ENCODE peak calls at places on chromosome 2, in eight cellular contexts. Z is mesenteric fat pad; S is HEK293T; M is HS-27A; P is nephron progenitor cell; E is fibroblast of mammary gland; W is K562; D is activated CD4-positive, alpha-beta memory T cell treated with anti-CD3 and anti-CD28 coated beads, Interleukin-2, amount 10 ng/mL, durations not matched to agents 7 days and 5 days. R is an unnamed sample.

GRCh38 chr2:88765154-88765948 is 73.9 kb downstream of the RPIA start:
- DNase-seq in Z (peak), P (peak), S (no peak), D (peak), E (peak), W (no peak), M (peak), R (peak)

GRCh38 chr2:95015261-95015918 is 10.1 kb upstream of the MAL start:
- DNase-seq in M (no peak), S (no peak), D (no peak), Z (no peak), E (no peak), P (no peak), W (no peak), R (no peak)

GRCh38 chr2:19649785-19650380 is 251.9 kb downstream of the TTC32 start:
- DNase-seq in S (no peak), W (no peak), P (no peak), M (peak), E (peak), Z (no peak), D (no peak), R (no peak)

GRCh38 chr2:180015951-180016709 is 9.0 kb upstream of the CWC22 start:
- DNase-seq in P (no peak), Z (no peak), M (peak), W (no peak), D (no peak), E (peak), S (no peak), R (no peak)

GRCh38 chr2:45925636-45926350 is 274.3 kb downstream of the PRKCE start:
- DNase-seq in D (no peak), S (no peak), M (no peak), E (no peak), W (no peak), Z (no peak), P (no peak), R (no peak)

GRCh38 chr2:37985333-37985732 is 60.2 kb downstream of the RMDN2 start:
- DNase-seq in Z (no peak), P (no peak), S (no peak), W (no peak), D (no peak), M (no peak), E (peak), R (no peak)

GRCh38 chr2:106565599-106565998 is 78.4 kb downstream of the CD8B2 start:
- DNase-seq in M (no peak), E (no peak), W (no peak), D (no peak), S (no peak), Z (no peak), P (no peak), R (no peak)

GRCh38 chr2:102788216-102788879 is 26.5 kb downstream of the TMEM182 start:
- DNase-seq in P (no peak), Z (no peak), W (no peak), M (no peak), D (no peak), S (no peak), E (no peak), R (no peak)

GRCh38 chr2:37675006-37675405 is 3.6 kb upstream of the CDC42EP3 start:
- DNase-seq in S (no peak), D (no peak), Z (no peak), M (no peak), W (no peak), E (no peak), P (no peak), R (no peak)

GRCh38 chr2:241967096-241967495 is 97.6 kb downstream of the RTP5 start:
- DNase-seq in S (no peak), W (no peak), M (no peak), Z (no peak), E (no peak), P (no peak), D (no peak), R (no peak)

GRCh38 chr2:33216508-33217182 is 259.8 kb upstream of the RASGRP3 start:
- DNase-seq in M (no peak), P (no peak), W (no peak), E (no peak), Z (no peak), S (no peak), D (no peak), R (no peak)

R was measured in NCI-H1417.